ENCODE peak calls at places on chromosomes 1 and 21, in six cellular contexts. Q, X, M, S, N and W are unnamed samples. For H3K27me3, the result is how much of the 10 kb centered on the place peaks cover.

GRCh38 chr1:2522230-2522629 is 4.2 kb downstream of the PANK4 start:
- DNase-seq in Q (no peak), X (no peak), M (no peak), S (no peak), N (no peak), W (no peak)

GRCh38 chr1:239262538-239262937 is 123.8 kb upstream of the CHRM3 start:
- DNase-seq in Q (no peak), X (no peak), M (no peak), S (no peak), N (no peak), W (no peak)

GRCh38 chr1:43822040-43822439 is 111.6 kb upstream of the ARTN start:
- DNase-seq in Q (peak), X (peak), M (peak), S (no peak), N (no peak), W (peak)

GRCh38 chr21:44931137-44931500 is 8.7 kb upstream of the SLX9 start:
- DNase-seq in Q (peak), X (no peak), M (no peak), S (peak), N (no peak), W (no peak)

GRCh38 chr1:6235302-6235680 is 473 bp downstream of the ICMT start:
- DNase-seq in Q (no peak), X (no peak), M (no peak), S (no peak), N (no peak), W (no peak)

GRCh38 chr21:14474995-14475394 is 71.1 kb downstream of the SAMSN1 start:
- DNase-seq in Q (no peak), X (no peak), M (no peak), S (no peak), N (no peak), W (no peak)

GRCh38 chr21:32916522-32917099 is 109.1 kb upstream of the OLIG2 start:
- DNase-seq in Q (no peak), X (no peak), M (no peak), S (no peak), N (no peak), W (no peak)

GRCh38 chr1:240946926-240947325 is 335.0 kb upstream of the GREM2 start:
- DNase-seq in Q (peak), X (no peak), M (peak), S (no peak), N (no peak), W (no peak)

GRCh38 chr1:151398691-151399065 is 695 bp upstream of the PSMB4 start:
- DNase-seq in Q (no peak), X (no peak), M (no peak), S (no peak), N (no peak), W (no peak)

GRCh38 chr1:6208723-6209660 is 3.1 kb downstream of the RNF207 start:
- DNase-seq in Q (peak), X (no peak), M (no peak), S (peak), N (no peak), W (no peak)

GRCh38 chr1:64955093-64956066 is 11.0 kb downstream of the JAK1 start:
- DNase-seq in Q (no peak), X (no peak), M (no peak), S (no peak), N (no peak), W (no peak)
- TF ChIP-seq CTCF in Q (no peak), X (no peak), M (no peak), S (no peak), N (no peak), W (no peak)

DNA sequence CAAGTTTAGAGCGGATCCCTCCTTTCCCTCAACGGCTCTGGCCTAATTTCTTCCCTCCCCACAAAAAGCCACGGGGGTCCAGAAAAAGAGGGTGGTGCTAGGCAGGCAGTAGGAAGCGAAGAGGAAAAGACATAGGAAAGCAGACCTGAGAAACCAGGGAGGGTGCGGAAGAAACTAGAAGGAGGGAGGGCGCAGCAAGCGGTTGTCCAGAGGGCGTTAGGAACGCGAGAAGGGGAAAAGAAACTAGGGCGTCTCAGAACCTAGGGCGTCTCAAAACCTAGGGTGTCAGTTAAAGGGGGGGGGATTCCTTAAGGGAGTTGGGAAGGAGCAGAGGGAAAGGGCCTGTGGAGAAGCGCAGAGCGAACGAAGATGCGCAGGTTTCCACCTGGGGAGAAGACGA is 3.0 kb downstream of the DMRTA2 start:
- DNase-seq in Q (no peak), X (no peak), M (no peak), S (no peak), N (no peak), W (no peak)
- H3K27me3 ChIP-seq in Q (half or more), X (half or more), M (half or more), S (half or more), N (half or more), W (half or more)

GRCh38 chr1:61182049-61182448 is 99.7 kb downstream of the NFIA start:
- DNase-seq in Q (peak), X (no peak), M (peak), S (no peak), N (peak), W (no peak)
- TF ChIP-seq CTCF in Q (no peak), X (no peak), M (no peak), S (no peak), N (no peak), W (no peak)

GRCh38 chr1:247400685-247401084 is 15.3 kb upstream of the NLRP3 start:
- DNase-seq in Q (no peak), X (no peak), M (no peak), S (no peak), N (no peak), W (no peak)

GRCh38 chr1:247407180-247407616 is 8.8 kb upstream of the NLRP3 start:
- DNase-seq in Q (no peak), X (no peak), M (no peak), S (peak), N (no peak), W (no peak)

GRCh38 chr1:247406014-247406656 is 9.8 kb upstream of the NLRP3 start:
- DNase-seq in Q (no peak), X (no peak), M (no peak), S (no peak), N (no peak), W (no peak)

GRCh38 chr1:247402099-247402706 is 13.8 kb upstream of the NLRP3 start:
- DNase-seq in Q (no peak), X (no peak), M (no peak), S (no peak), N (no peak), W (no peak)

DNA sequence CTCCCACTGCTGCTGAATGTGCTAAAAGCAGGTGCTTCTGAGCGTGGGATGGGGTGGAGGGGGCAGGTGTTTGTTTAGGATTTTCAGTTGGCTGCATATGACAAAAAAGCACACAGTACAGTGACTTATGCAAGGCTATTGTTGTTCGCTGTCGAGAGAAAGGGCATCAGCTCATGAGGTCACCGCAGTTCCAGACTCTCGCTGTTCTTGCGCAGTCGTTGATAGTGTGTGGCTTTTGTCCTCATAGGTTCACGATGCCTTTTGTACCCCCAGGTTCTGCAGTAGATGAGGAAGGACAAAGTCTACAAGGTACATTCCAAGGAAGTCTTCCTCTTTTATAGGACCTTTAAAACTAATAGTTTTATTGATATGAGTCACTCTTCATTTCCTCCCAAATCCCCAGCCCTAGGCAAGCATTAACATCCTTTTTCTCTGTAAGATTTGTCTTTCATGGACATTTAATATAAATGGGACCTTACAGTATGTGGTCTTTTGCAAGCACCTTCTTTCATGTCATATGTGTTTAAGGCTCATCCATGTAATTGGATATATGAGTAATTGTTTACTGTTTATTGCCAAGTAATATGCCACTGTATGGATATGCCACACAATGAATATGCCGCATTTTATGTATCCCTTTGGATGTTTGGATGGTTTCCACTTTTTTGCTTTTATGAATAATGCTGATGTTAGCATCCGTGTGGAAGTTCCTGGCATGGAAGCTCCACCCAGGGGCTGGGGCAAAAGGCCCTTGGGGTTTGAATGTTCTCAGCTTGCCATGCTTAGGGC is 14.5 kb upstream of the NLRP3 start:
- DNase-seq in Q (no peak), X (no peak), M (no peak), S (no peak), N (no peak), W (no peak)
- H3K27me3 ChIP-seq in Q (under half), X (under half), M (under half), S (under half), N (under half), W (under half)

GRCh38 chr1:161494069-161494735 is 11.1 kb upstream of the FCGR2A start:
- DNase-seq in Q (peak), X (no peak), M (no peak), S (no peak), N (no peak), W (no peak)
- TF ChIP-seq CTCF in Q (no peak), X (no peak), M (no peak), S (no peak), N (no peak), W (no peak)